ENCODE peak calls at places on chromosomes 12 and 14, in seven cellular contexts. A is right lobe of liver; G is GM03348; Q is anterior cingulate cortex; R is GM20000; Z is stimulated activated CD4-positive, alpha-beta T cell treated with anti-CD3 and anti-CD28 coated beads, Interleukin-4, amount 100 ng/mL, for 4 hours; N is NCI-H1436. X is an unnamed sample.

GRCh38 chr14:63050694-63051093 is 5.4 kb upstream of the KCNH5 start:
- DNase-seq in G (no peak), A (no peak), R (no peak), Q (no peak), N (no peak), Z (no peak), X (no peak)

GRCh38 chr14:78519863-78520262 is 349.7 kb downstream of the NRXN3 start:
- DNase-seq in N (no peak), R (peak; percentile 8), A (no peak), Z (peak; percentile 0), Q (no peak), G (peak; percentile 4), X (no peak)

GRCh38 chr12:697426-697825 is 34.2 kb upstream of the NINJ2 start:
- DNase-seq in Q (no peak), G (no peak), R (no peak), A (no peak), N (no peak), Z (no peak), X (no peak)

GRCh38 chr14:105271224-105271890 is 23.0 kb downstream of the BTBD6 start:
- DNase-seq in A (no peak), Q (no peak), Z (no peak), R (no peak), G (no peak), N (no peak), X (no peak)

GRCh38 chr12:122106891-122107660 is 28.5 kb downstream of the MLXIP start:
- DNase-seq in A (no peak), N (no peak), Z (no peak), R (no peak), G (peak; percentile 49), Q (peak; percentile 12), X (no peak)

GRCh38 chr12:120726961-120727360 is 1.3 kb downstream of the ACADS start:
- DNase-seq in Q (no peak), G (no peak), A (no peak), Z (no peak), N (no peak), R (no peak), X (no peak)

GRCh38 chr14:102320671-102321455 is 1.3 kb downstream of the ZNF839 start:
- DNase-seq in A (no peak), R (no peak), N (no peak), G (no peak), Q (no peak), Z (no peak), X (no peak)

GRCh38 chr12:2393016-2393415 is 340.2 kb downstream of the CACNA1C start:
- DNase-seq in Z (no peak), R (no peak), N (no peak), G (no peak), A (no peak), Q (no peak), X (no peak)

GRCh38 chr14:78608998-78609787 is 439.0 kb downstream of the NRXN3 start:
- DNase-seq in Z (no peak), Q (no peak), R (no peak), N (no peak), G (no peak), A (no peak), X (no peak)

GRCh38 chr12:124502379-124502778 is 65.0 kb downstream of the NCOR2 start:
- DNase-seq in Q (no peak), A (no peak), G (no peak), R (no peak), N (no peak), Z (no peak), X (no peak)

GRCh38 chr12:39368096-39368495 is 74.8 kb downstream of the KIF21A start:
- DNase-seq in Z (no peak), A (no peak), N (no peak), Q (no peak), R (no peak), G (peak; percentile 5), X (no peak)

GRCh38 chr12:124046206-124046740 is 73.3 kb downstream of the ZNF664 start:
- DNase-seq in Q (no peak), N (no peak), Z (no peak), A (no peak), G (no peak), R (no peak), X (no peak)

GRCh38 chr12:69508581-69508980 is 38.4 kb downstream of the FRS2 start:
- DNase-seq in Z (no peak), G (no peak), A (no peak), N (no peak), Q (no peak), R (no peak), X (no peak)